ENCODE peak calls at places on chromosome 7, in five cellular contexts. V is A549, D is HepG2, S is GM12878, U is K562. X is an unnamed sample.
A peak's percentile ranks its signal among the peaks of the same experiment; 100 is the strongest.

GRCh38 chr7:16204953-16205352 is 216.4 kb downstream of the CRPPA start:
- DNase-seq in V (no peak), D (no peak), S (no peak), U (no peak), X (no peak)

GRCh38 chr7:105932835-105933477 is 30.1 kb upstream of the CDHR3 start:
- DNase-seq in V (no peak), D (no peak), S (no peak), U (no peak), X (peak; percentile 28)

GRCh38 chr7:114412548-114412947 is 2.1 kb upstream of the FOXP2 start:
- DNase-seq in V (no peak), D (no peak), S (no peak), U (no peak), X (no peak)

GRCh38 chr7:7351832-7352231 is 169.5 kb downstream of the C1GALT1 start:
- DNase-seq in V (no peak), D (no peak), S (no peak), U (no peak), X (no peak)

GRCh38 chr7:150938566-150938965 is 39.6 kb downstream of the KCNH2 start:
- DNase-seq in V (no peak), D (no peak), S (no peak), U (no peak), X (no peak)

GRCh38 chr7:147415991-147416390 is 1174.6 kb upstream of the C7orf33 start:
- DNase-seq in V (no peak), D (no peak), S (no peak), U (no peak), X (no peak)

GRCh38 chr7:8157296-8157695 is 104.7 kb downstream of the ICA1 start:
- DNase-seq in V (no peak), D (no peak), S (no peak), U (no peak), X (no peak)

GRCh38 chr7:84837405-84837804 is 349.5 kb downstream of the SEMA3D start:
- DNase-seq in V (no peak), D (no peak), S (no peak), U (no peak), X (no peak)

GRCh38 chr7:89029864-89030263 is 234.3 kb upstream of the TEX47 start:
- DNase-seq in V (no peak), D (no peak), S (no peak), U (no peak), X (no peak)

GRCh38 chr7:111931958-111932357 is 274.2 kb downstream of the DOCK4 start:
- DNase-seq in V (no peak), D (peak; percentile 83), S (no peak), U (no peak), X (no peak)

GRCh38 chr7:44292876-44293560 is 32.4 kb downstream of the CAMK2B start:
- DNase-seq in V (no peak), D (no peak), S (no peak), U (no peak), X (peak; percentile 2)
- TF ChIP-seq ESRRA in V (no peak), D (no peak), S (no peak), U (no peak), X (no peak)

DNA sequence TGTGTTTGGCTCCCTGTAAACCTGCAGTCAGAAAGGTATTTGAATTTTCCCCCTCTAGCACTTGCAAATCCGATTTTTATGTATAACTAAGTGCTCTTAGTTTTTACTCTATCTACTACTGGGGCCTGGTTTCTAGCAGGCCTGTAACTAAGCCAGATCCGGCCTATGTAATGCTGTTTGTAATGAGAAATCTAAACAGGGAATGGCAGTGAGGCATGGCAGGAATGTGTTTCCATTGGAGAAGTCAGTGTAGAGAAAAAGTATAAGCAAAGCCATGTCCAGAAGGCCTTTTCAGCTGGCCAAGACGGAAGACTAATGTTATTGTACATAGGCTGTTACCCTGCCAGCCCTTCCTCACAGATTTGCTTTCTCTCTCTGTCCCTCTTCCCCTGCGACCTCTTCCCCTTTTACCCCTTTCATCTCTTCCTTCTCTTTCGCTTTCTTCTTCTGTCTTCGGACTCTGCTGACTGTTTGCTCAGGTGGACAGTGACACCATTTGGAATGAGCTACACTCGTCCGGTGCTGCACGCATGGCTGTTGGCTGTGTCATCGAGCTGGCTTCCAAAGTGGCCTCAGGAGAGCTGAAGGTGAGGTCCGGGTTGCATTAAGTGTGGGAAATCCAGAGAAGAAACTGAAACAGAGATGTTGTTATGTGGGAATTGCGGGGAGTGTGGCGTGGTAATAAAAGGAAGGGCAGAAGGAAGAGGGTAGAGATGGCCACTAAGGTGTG is 297.5 kb downstream of the HDAC9 start:
- DNase-seq in V (no peak), D (no peak), S (no peak), U (no peak), X (no peak)
- TF ChIP-seq ESRRA in V (no peak), D (no peak), S (no peak), U (no peak), X (no peak)

GRCh38 chr7:45447296-45447695 is 126.9 kb upstream of the ADCY1 start:
- DNase-seq in V (no peak), D (no peak), S (no peak), U (no peak), X (no peak)

GRCh38 chr7:45446195-45446944 is 127.8 kb upstream of the ADCY1 start:
- DNase-seq in V (no peak), D (no peak), S (peak; percentile 7), U (no peak), X (no peak)

DNA sequence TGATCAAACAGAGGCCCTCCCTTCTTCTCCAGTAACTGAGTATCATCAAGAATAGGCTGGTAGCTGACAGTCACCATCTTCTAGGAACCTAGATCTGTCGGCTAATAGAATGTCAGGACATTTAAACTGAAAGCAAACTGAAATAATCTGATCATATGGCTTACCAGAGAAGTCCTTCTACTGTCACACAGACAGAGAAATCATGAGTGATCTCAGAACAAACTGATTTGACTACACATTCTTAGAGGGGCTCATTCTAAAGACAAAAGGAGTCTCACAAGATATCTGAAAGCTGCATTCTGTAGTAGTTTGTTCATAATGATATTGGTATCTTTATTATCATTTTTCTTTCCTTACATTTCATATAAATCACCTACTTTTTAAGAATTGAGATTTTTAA is 130.9 kb upstream of the ADCY1 start:
- DNase-seq in V (no peak), D (no peak), S (no peak), U (no peak), X (no peak)
- TF ChIP-seq ESRRA in V (no peak), D (no peak), S (no peak), U (no peak), X (no peak)

GRCh38 chr7:22359156-22359697 is 2.3 kb upstream of the RAPGEF5 start:
- DNase-seq in V (no peak), D (peak; percentile 98), S (no peak), U (no peak), X (no peak)

GRCh38 chr7:22355620-22356009 is 1.3 kb downstream of the RAPGEF5 start:
- DNase-seq in V (no peak), D (no peak), S (no peak), U (no peak), X (no peak)

GRCh38 chr7:22356855-22357310 is at the start of gene RAPGEF5:
- DNase-seq in V (no peak), D (no peak), S (no peak), U (no peak), X (peak; percentile 46)

GRCh38 chr7:22356010-22356854 is 722 bp downstream of the RAPGEF5 start:
- DNase-seq in V (no peak), D (peak; percentile 28), S (no peak), U (no peak), X (peak; percentile 31)

DNA sequence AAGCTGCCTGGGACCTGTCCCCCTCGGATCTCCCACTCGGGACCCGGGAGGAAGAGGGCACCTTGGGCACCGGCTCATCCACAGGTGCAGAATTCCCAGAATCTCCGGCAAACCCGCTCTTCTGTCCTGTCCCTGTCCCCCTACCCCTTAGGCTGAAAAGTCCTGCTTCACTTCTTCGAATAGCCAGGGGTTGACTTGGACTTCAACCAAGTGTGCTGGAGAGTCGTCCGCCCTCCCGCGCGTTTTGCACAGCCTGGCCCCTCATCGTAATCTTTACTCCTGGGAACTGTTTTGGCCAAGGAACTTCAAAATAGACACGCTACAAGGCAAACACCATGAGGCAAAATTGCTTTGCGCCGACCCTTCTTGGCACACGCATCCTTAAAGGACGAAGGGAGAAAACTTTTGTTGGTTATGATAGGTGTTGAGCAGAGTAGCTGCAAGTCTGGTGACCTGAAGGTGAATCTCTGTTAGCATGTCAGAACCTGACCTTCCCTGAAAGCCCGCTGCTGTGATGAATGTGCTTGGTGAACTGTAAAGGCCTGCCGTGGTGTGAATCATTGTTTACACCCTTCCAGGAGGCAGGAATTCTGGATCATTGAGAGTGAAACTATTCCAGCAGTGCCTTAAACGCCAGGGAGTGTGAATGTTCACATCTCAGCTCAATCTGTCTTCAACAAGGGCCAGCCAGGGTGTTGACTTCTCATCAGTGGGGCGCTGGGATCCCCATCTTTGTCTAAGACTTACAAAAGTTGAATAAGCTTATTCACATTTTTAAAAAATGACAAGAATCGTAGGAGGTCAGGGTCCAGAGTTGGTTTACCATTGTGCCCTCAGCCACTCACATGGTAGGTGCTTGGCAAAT is 589 bp upstream of the RAPGEF5 start:
- DNase-seq in V (peak; percentile 35), D (peak; percentile 84), S (no peak), U (no peak), X (no peak)
- TF ChIP-seq ESRRA in V (no peak), D (no peak), S (no peak), U (no peak), X (no peak)

X was measured in WTC11.